ENCODE peak calls at places on chromosomes 7 and 10, in seven cellular contexts. J is heart right ventricle, K is dorsolateral prefrontal cortex, Y is RWPE1, H is suprapubic skin, E is RWPE2, U is fibroblast of pulmonary artery. L is an unnamed sample.

GRCh38 chr7:135616136-135616535 is 46.2 kb upstream of the STMP1 start:
- DNase-seq in J (no peak), K (no peak), Y (no peak), H (no peak), E (no peak), U (no peak), L (no peak)

GRCh38 chr10:33487014-33487776 is 152.7 kb upstream of the NRP1 start:
- DNase-seq in J (no peak), K (no peak), Y (no peak), H (no peak), E (no peak), U (peak; percentile 26), L (no peak)

GRCh38 chr10:22379059-22379458 is 33.8 kb downstream of the SPAG6 start:
- DNase-seq in J (no peak), K (no peak), Y (no peak), H (no peak), E (no peak), U (no peak), L (peak; percentile 30)

GRCh38 chr10:35372329-35372728 is 36.0 kb downstream of the CCNY start:
- DNase-seq in J (peak; percentile 42), K (no peak), Y (peak; percentile 74), H (no peak), E (peak; percentile 73), U (peak; percentile 81), L (no peak)

GRCh38 chr10:123636598-123637325 is 29.4 kb upstream of the GPR26 start:
- DNase-seq in J (no peak), K (no peak), Y (peak; percentile 18), H (peak; percentile 26), E (no peak), U (no peak), L (no peak)

GRCh38 chr10:72244573-72245038 is 28.5 kb upstream of the ASCC1 start:
- DNase-seq in J (no peak), K (no peak), Y (no peak), H (no peak), E (no peak), U (no peak), L (no peak)

GRCh38 chr10:72257051-72257892 is 16.5 kb upstream of the DDIT4 start:
- DNase-seq in J (no peak), K (no peak), Y (no peak), H (no peak), E (no peak), U (peak; percentile 41), L (peak; percentile 62)

GRCh38 chr7:70317356-70317755 is 719.1 kb downstream of the AUTS2 start:
- DNase-seq in J (no peak), K (no peak), Y (peak; percentile 57), H (no peak), E (no peak), U (no peak), L (no peak)

GRCh38 chr7:5237286-5237685 is 45.5 kb upstream of the SLC29A4 start:
- DNase-seq in J (peak; percentile 74), K (peak; percentile 85), Y (no peak), H (no peak), E (no peak), U (peak; percentile 57), L (no peak)

GRCh38 chr10:59865101-59865500 is 41.3 kb downstream of the CCDC6 start:
- DNase-seq in J (no peak), K (no peak), Y (peak; percentile 85), H (no peak), E (peak; percentile 75), U (peak; percentile 33), L (peak; percentile 24)

GRCh38 chr7:69817096-69817495 is 218.8 kb downstream of the AUTS2 start:
- DNase-seq in J (no peak), K (no peak), Y (no peak), H (no peak), E (no peak), U (peak; percentile 29), L (no peak)

GRCh38 chr10:49323171-49323895 is 24.4 kb downstream of the C10orf71 start:
- DNase-seq in J (peak; percentile 26), K (no peak), Y (no peak), H (no peak), E (no peak), U (no peak), L (no peak)

GRCh38 chr10:28722065-28722803 is 44.9 kb downstream of the BAMBI start:
- DNase-seq in J (peak; percentile 43), K (peak; percentile 10), Y (no peak), H (no peak), E (peak; percentile 45), U (peak; percentile 43), L (no peak)

GRCh38 chr7:39623312-39624201 is at the start of gene RALA:
- DNase-seq in J (peak; percentile 94), K (peak; percentile 93), Y (peak; percentile 92), H (peak; percentile 95), E (peak; percentile 92), U (peak; percentile 97), L (peak; percentile 96)

GRCh38 chr7:112266595-112267270 is 60.2 kb downstream of the ZNF277 start:
- DNase-seq in J (no peak), K (no peak), Y (peak; percentile 25), H (no peak), E (no peak), U (peak; percentile 56), L (no peak)

GRCh38 chr7:106111671-106112117 is 418 bp downstream of the SYPL1 start:
- DNase-seq in J (peak; percentile 86), K (peak; percentile 42), Y (peak; percentile 54), H (peak; percentile 85), E (no peak), U (peak; percentile 79), L (peak; percentile 63)

GRCh38 chr7:15947749-15948148 is 261.3 kb upstream of the MEOX2 start:
- DNase-seq in J (no peak), K (no peak), Y (no peak), H (no peak), E (no peak), U (peak; percentile 18), L (no peak)

GRCh38 chr10:78817361-78817760 is 251.4 kb upstream of the ZMIZ1 start:
- DNase-seq in J (no peak), K (no peak), Y (no peak), H (no peak), E (no peak), U (peak; percentile 48), L (no peak)

GRCh38 chr10:27661511-27662286 is 83.9 kb downstream of the MKX start:
- DNase-seq in J (no peak), K (no peak), Y (no peak), H (no peak), E (no peak), U (no peak), L (no peak)

GRCh38 chr7:12458520-12459131 is 55.0 kb upstream of the VWDE start:
- DNase-seq in J (no peak), K (no peak), Y (peak; percentile 62), H (no peak), E (no peak), U (peak; percentile 58), L (peak; percentile 56)

GRCh38 chr7:25854608-25855497 is 297.1 kb upstream of the NFE2L3 start:
- DNase-seq in J (no peak), K (no peak), Y (peak; percentile 98), H (peak; percentile 84), E (peak; percentile 81), U (peak; percentile 83), L (peak; percentile 50)

GRCh38 chr10:104054430-104054829 is 31.2 kb downstream of the COL17A1 start:
- DNase-seq in J (no peak), K (no peak), Y (peak; percentile 81), H (no peak), E (peak; percentile 66), U (peak; percentile 72), L (no peak)

GRCh38 chr10:104057717-104058116 is 28.0 kb downstream of the COL17A1 start:
- DNase-seq in J (no peak), K (no peak), Y (no peak), H (no peak), E (peak; percentile 26), U (no peak), L (no peak)

GRCh38 chr10:104052351-104052885 is 33.3 kb downstream of the COL17A1 start:
- DNase-seq in J (no peak), K (no peak), Y (no peak), H (no peak), E (no peak), U (peak; percentile 60), L (no peak)

GRCh38 chr10:104059364-104059763 is 26.3 kb downstream of the COL17A1 start:
- DNase-seq in J (no peak), K (no peak), Y (no peak), H (no peak), E (peak; percentile 21), U (no peak), L (no peak)

GRCh38 chr10:104056619-104057273 is 28.9 kb downstream of the COL17A1 start:
- DNase-seq in J (no peak), K (no peak), Y (no peak), H (no peak), E (peak; percentile 37), U (no peak), L (no peak)
- TF ChIP-seq CTCF in J (no peak), K (no peak), Y (no peak), H (no peak), E (no peak), U (no peak), L (no peak)

GRCh38 chr10:30186371-30186875 is 127.0 kb upstream of the JCAD start:
- DNase-seq in J (no peak), K (no peak), Y (no peak), H (no peak), E (no peak), U (no peak), L (no peak)
- TF ChIP-seq CTCF in J (no peak), K (no peak), Y (no peak), H (no peak), E (peak; percentile 23), U (peak; percentile 22), L (no peak)

GRCh38 chr7:92421676-92422435 is 25.4 kb upstream of the GATAD1 start:
- DNase-seq in J (no peak), K (no peak), Y (no peak), H (no peak), E (no peak), U (peak; percentile 17), L (no peak)

GRCh38 chr7:92422926-92423325 is 24.4 kb upstream of the GATAD1 start:
- DNase-seq in J (no peak), K (no peak), Y (no peak), H (no peak), E (no peak), U (no peak), L (no peak)

GRCh38 chr7:92415225-92415624 is 32.1 kb upstream of the GATAD1 start:
- DNase-seq in J (no peak), K (no peak), Y (no peak), H (no peak), E (no peak), U (no peak), L (no peak)

GRCh38 chr7:92412745-92413144 is 34.5 kb upstream of the GATAD1 start:
- DNase-seq in J (no peak), K (no peak), Y (no peak), H (no peak), E (no peak), U (no peak), L (no peak)

DNA sequence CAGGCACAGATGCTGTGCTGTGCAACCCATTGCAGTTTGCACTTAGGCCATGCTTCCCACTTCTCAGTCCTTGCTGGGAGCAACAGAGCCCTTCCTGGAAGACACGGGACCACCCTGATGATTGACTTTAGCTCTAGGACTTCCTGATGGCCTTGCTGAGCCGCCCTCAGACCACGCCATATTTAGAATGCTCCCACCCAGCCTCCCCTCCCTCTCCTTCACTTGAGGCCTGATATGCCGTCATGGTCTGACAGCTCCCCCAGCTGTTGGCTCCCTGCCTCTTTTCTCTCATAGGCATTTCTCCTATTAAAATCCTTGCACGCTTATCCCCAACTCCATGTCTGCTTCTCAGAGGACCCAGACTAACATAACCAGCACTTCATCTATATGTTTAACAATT is 29.4 kb upstream of the GATAD1 start:
- DNase-seq in J (no peak), K (no peak), Y (no peak), H (no peak), E (no peak), U (no peak), L (no peak)
- TF ChIP-seq CTCF in J (no peak), K (no peak), Y (no peak), H (no peak), E (no peak), U (no peak), L (no peak)

GRCh38 chr10:104638861-104639594 is 2.1 kb upstream of the SORCS3 start:
- DNase-seq in J (no peak), K (no peak), Y (no peak), H (no peak), E (no peak), U (no peak), L (peak; percentile 34)
- TF ChIP-seq CTCF in J (no peak), K (peak; percentile 59), Y (no peak), H (peak; percentile 28), E (peak; percentile 50), U (no peak), L (no peak)

L was measured in GM20000.